ENCODE peak calls at places on chromosomes 2 and 18, in six cellular contexts. S, J, H, N, E and F are unnamed samples.

GRCh38 chr2:43174368-43175186 is 51.8 kb downstream of the ZFP36L2 start:
- DNase-seq in S (no peak), J (peak), H (no peak), N (no peak), E (peak), F (no peak)

GRCh38 chr18:79949571-79950439 is 1.6 kb downstream of the SLC66A2 start:
- DNase-seq in S (no peak), J (no peak), H (no peak), N (no peak), E (no peak), F (no peak)

GRCh38 chr2:33441235-33441810 is 35.1 kb upstream of the RASGRP3 start:
- DNase-seq in S (peak), J (peak), H (peak), N (peak), E (no peak), F (peak)

GRCh38 chr2:240662681-240663080 is 20.0 kb downstream of the AQP12B start:
- DNase-seq in S (no peak), J (no peak), H (no peak), N (peak), E (no peak), F (no peak)

GRCh38 chr18:54776282-54776977 is 51.8 kb upstream of the RAB27B start:
- DNase-seq in S (no peak), J (no peak), H (peak), N (peak), E (no peak), F (no peak)

GRCh38 chr2:46344696-46345095 is 47.5 kb downstream of the EPAS1 start:
- DNase-seq in S (no peak), J (no peak), H (no peak), N (peak), E (no peak), F (no peak)

GRCh38 chr18:45441110-45441842 is 174.0 kb upstream of the SLC14A2 start:
- DNase-seq in S (peak), J (no peak), H (peak), N (peak), E (no peak), F (no peak)

GRCh38 chr2:108139521-108139920 is 100.2 kb upstream of the SULT1C3 start:
- DNase-seq in S (no peak), J (no peak), H (peak), N (peak), E (no peak), F (no peak)

GRCh38 chr18:59567445-59567844 is 129.8 kb downstream of the CCBE1 start:
- DNase-seq in S (no peak), J (no peak), H (no peak), N (no peak), E (no peak), F (no peak)

GRCh38 chr2:26292646-26293045 is 47.9 kb downstream of the HADHB start:
- DNase-seq in S (no peak), J (no peak), H (peak), N (peak), E (no peak), F (no peak)

GRCh38 chr2:12057436-12058166 is 311.2 kb downstream of the LPIN1 start:
- DNase-seq in S (no peak), J (no peak), H (no peak), N (no peak), E (no peak), F (no peak)

GRCh38 chr2:65380243-65380642 is 52.2 kb downstream of the SPRED2 start:
- DNase-seq in S (no peak), J (no peak), H (no peak), N (no peak), E (no peak), F (no peak)

GRCh38 chr2:66283776-66284175 is 151.1 kb upstream of the MEIS1 start:
- DNase-seq in S (no peak), J (no peak), H (no peak), N (no peak), E (no peak), F (no peak)

GRCh38 chr2:1772868-1773267 is 28.6 kb upstream of the PXDN start:
- DNase-seq in S (no peak), J (no peak), H (no peak), N (no peak), E (no peak), F (no peak)

GRCh38 chr2:43812947-43813346 is 25.7 kb downstream of the ABCG5 start:
- DNase-seq in S (no peak), J (no peak), H (no peak), N (no peak), E (no peak), F (no peak)

GRCh38 chr18:48714873-48715272 is 176.0 kb downstream of the CTIF start:
- DNase-seq in S (no peak), J (no peak), H (no peak), N (no peak), E (no peak), F (no peak)

GRCh38 chr2:138016703-138017102 is 52.4 kb downstream of the HNMT start:
- DNase-seq in S (no peak), J (no peak), H (no peak), N (no peak), E (no peak), F (no peak)

GRCh38 chr18:23547806-23548205 is 38.5 kb downstream of the NPC1 start:
- DNase-seq in S (no peak), J (no peak), H (no peak), N (peak), E (no peak), F (no peak)

GRCh38 chr2:12549641-12550040 is 167.1 kb upstream of the TRIB2 start:
- DNase-seq in S (no peak), J (no peak), H (peak), N (peak), E (no peak), F (no peak)

GRCh38 chr18:79738565-79739439 is 58.9 kb upstream of the KCNG2 start:
- DNase-seq in S (no peak), J (no peak), H (no peak), N (peak), E (no peak), F (no peak)

GRCh38 chr2:27776097-27776496 is 4.6 kb downstream of the MRPL33 start:
- DNase-seq in S (no peak), J (no peak), H (peak), N (peak), E (no peak), F (no peak)

GRCh38 chr2:33477473-33478468 is 1.3 kb downstream of the RASGRP3 start:
- DNase-seq in S (no peak), J (peak), H (no peak), N (no peak), E (no peak), F (no peak)

GRCh38 chr2:233210843-233211600 is 40.5 kb upstream of the ATG16L1 start:
- DNase-seq in S (no peak), J (no peak), H (peak), N (peak), E (no peak), F (no peak)

GRCh38 chr2:177244244-177244771 is 20.2 kb downstream of the NFE2L2 start:
- DNase-seq in S (no peak), J (no peak), H (no peak), N (no peak), E (no peak), F (no peak)

GRCh38 chr2:99691931-99692330 is 202.1 kb upstream of the REV1 start:
- DNase-seq in S (no peak), J (no peak), H (no peak), N (no peak), E (no peak), F (no peak)

GRCh38 chr18:41875094-41875780 is 79.8 kb upstream of the PIK3C3 start:
- DNase-seq in S (no peak), J (no peak), H (peak), N (peak), E (no peak), F (no peak)